ENCODE peak calls at places on chromosomes 6 and 20, in six cellular contexts. One of them, this sample, is unnamed. For H3K4me1, the result is how much of the 10 kb centered on the place peaks cover.

GRCh38 chr6:27547157-27548075 is 74.5 kb upstream of the ZNF184 start:
- DNase-seq in suprapubic skin: no peak
- DNase-seq in lung: no peak
- DNase-seq in heart left ventricle: no peak
- DNase-seq in tibial nerve: no peak
- DNase-seq in stomach: no peak
- DNase-seq in this sample: peak

GRCh38 chr6:91860951-91861350 is 1274.1 kb upstream of the MAP3K7 start:
- DNase-seq in suprapubic skin: no peak
- DNase-seq in lung: no peak
- DNase-seq in heart left ventricle: no peak
- DNase-seq in tibial nerve: no peak
- DNase-seq in stomach: no peak
- DNase-seq in this sample: peak

GRCh38 chr20:41428285-41428684 is 61.7 kb upstream of the EMILIN3 start:
- DNase-seq in suprapubic skin: no peak
- DNase-seq in lung: no peak
- DNase-seq in heart left ventricle: no peak
- DNase-seq in tibial nerve: no peak
- DNase-seq in stomach: no peak
- DNase-seq in this sample: no peak

GRCh38 chr20:1579488-1579887 is 22.0 kb upstream of the SIRPD start:
- DNase-seq in suprapubic skin: no peak
- DNase-seq in lung: no peak
- DNase-seq in heart left ventricle: no peak
- DNase-seq in tibial nerve: no peak
- DNase-seq in stomach: no peak
- DNase-seq in this sample: peak

GRCh38 chr6:28880894-28881780 is 42.6 kb downstream of the TRIM27 start:
- DNase-seq in suprapubic skin: no peak
- DNase-seq in lung: peak
- DNase-seq in heart left ventricle: peak
- DNase-seq in tibial nerve: peak
- DNase-seq in stomach: peak
- DNase-seq in this sample: peak

GRCh38 chr20:33026779-33027759 is 4.4 kb upstream of the BPIFB6 start:
- DNase-seq in suprapubic skin: no peak
- DNase-seq in lung: no peak
- DNase-seq in heart left ventricle: no peak
- DNase-seq in tibial nerve: no peak
- DNase-seq in stomach: no peak
- DNase-seq in this sample: no peak

GRCh38 chr6:154537486-154537885 is 27.0 kb upstream of the CNKSR3 start:
- DNase-seq in suprapubic skin: no peak
- DNase-seq in lung: no peak
- DNase-seq in heart left ventricle: no peak
- DNase-seq in tibial nerve: no peak
- DNase-seq in stomach: no peak
- DNase-seq in this sample: no peak

GRCh38 chr6:33670971-33671370 is 40.5 kb downstream of the UQCC2 start:
- DNase-seq in suprapubic skin: no peak
- DNase-seq in lung: no peak
- DNase-seq in heart left ventricle: no peak
- DNase-seq in tibial nerve: no peak
- DNase-seq in stomach: no peak
- DNase-seq in this sample: no peak

GRCh38 chr20:6081236-6081635 is 27.4 kb upstream of the LRRN4 start:
- DNase-seq in suprapubic skin: no peak
- DNase-seq in lung: no peak
- DNase-seq in heart left ventricle: peak
- DNase-seq in tibial nerve: no peak
- DNase-seq in stomach: no peak
- DNase-seq in this sample: no peak

GRCh38 chr6:150037526-150038201 is 12.3 kb upstream of the RAET1L start:
- DNase-seq in suprapubic skin: peak
- DNase-seq in lung: no peak
- DNase-seq in heart left ventricle: no peak
- DNase-seq in tibial nerve: no peak
- DNase-seq in stomach: no peak
- DNase-seq in this sample: no peak

GRCh38 chr6:11497881-11498280 is 39.7 kb upstream of the TMEM170B start:
- DNase-seq in suprapubic skin: no peak
- DNase-seq in lung: no peak
- DNase-seq in heart left ventricle: no peak
- DNase-seq in tibial nerve: no peak
- DNase-seq in stomach: no peak
- DNase-seq in this sample: no peak

GRCh38 chr6:16334671-16335070 is 96.3 kb downstream of the GMPR start:
- DNase-seq in suprapubic skin: no peak
- DNase-seq in lung: peak
- DNase-seq in heart left ventricle: peak
- DNase-seq in tibial nerve: peak
- DNase-seq in stomach: no peak
- DNase-seq in this sample: no peak
- H3K4me1 ChIP-seq in suprapubic skin: half or more
- H3K4me1 ChIP-seq in lung: under half
- H3K4me1 ChIP-seq in heart left ventricle: half or more
- H3K4me1 ChIP-seq in tibial nerve: under half
- H3K4me1 ChIP-seq in stomach: half or more
- H3K4me1 ChIP-seq in this sample: half or more

DNA sequence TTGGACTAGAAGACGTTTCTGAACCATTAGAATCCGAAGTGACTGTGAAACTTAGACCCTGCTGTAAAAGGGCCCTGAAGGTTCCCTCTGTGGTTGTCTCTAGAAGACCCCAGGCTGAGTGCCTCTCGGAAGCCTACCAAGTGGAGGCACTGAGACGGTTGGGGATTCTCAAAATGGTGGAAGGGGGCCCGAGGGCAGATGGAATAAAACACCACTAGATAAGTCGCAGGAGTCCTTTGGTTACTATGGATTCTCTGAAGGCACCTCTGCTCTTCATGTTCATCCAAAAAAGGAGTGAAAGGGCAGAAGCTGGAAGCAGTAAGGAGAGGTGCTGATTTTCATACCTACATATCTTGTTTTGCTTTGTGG is 4.0 kb upstream of the TFAP2D start:
- DNase-seq in suprapubic skin: no peak
- DNase-seq in lung: no peak
- DNase-seq in heart left ventricle: no peak
- DNase-seq in tibial nerve: no peak
- DNase-seq in stomach: no peak
- DNase-seq in this sample: no peak
- H3K4me1 ChIP-seq in suprapubic skin: under half
- H3K4me1 ChIP-seq in lung: under half
- H3K4me1 ChIP-seq in heart left ventricle: under half
- H3K4me1 ChIP-seq in tibial nerve: under half
- H3K4me1 ChIP-seq in stomach: under half
- H3K4me1 ChIP-seq in this sample: under half

GRCh38 chr20:8147476-8147875 is 15.4 kb downstream of the PLCB1 start:
- DNase-seq in suprapubic skin: no peak
- DNase-seq in lung: no peak
- DNase-seq in heart left ventricle: no peak
- DNase-seq in tibial nerve: no peak
- DNase-seq in stomach: no peak
- DNase-seq in this sample: no peak

GRCh38 chr20:8144282-8145245 is 12.5 kb downstream of the PLCB1 start:
- DNase-seq in suprapubic skin: no peak
- DNase-seq in lung: no peak
- DNase-seq in heart left ventricle: no peak
- DNase-seq in tibial nerve: no peak
- DNase-seq in stomach: no peak
- DNase-seq in this sample: no peak

GRCh38 chr20:8148501-8148900 is 16.4 kb downstream of the PLCB1 start:
- DNase-seq in suprapubic skin: no peak
- DNase-seq in lung: no peak
- DNase-seq in heart left ventricle: no peak
- DNase-seq in tibial nerve: no peak
- DNase-seq in stomach: no peak
- DNase-seq in this sample: no peak

GRCh38 chr20:8143474-8143873 is 11.4 kb downstream of the PLCB1 start:
- DNase-seq in suprapubic skin: no peak
- DNase-seq in lung: no peak
- DNase-seq in heart left ventricle: no peak
- DNase-seq in tibial nerve: no peak
- DNase-seq in stomach: no peak
- DNase-seq in this sample: no peak

GRCh38 chr20:8145246-8145639 is 13.2 kb downstream of the PLCB1 start:
- DNase-seq in suprapubic skin: no peak
- DNase-seq in lung: no peak
- DNase-seq in heart left ventricle: no peak
- DNase-seq in tibial nerve: no peak
- DNase-seq in stomach: no peak
- DNase-seq in this sample: no peak
- H3K4me1 ChIP-seq in suprapubic skin: under half
- H3K4me1 ChIP-seq in lung: under half
- H3K4me1 ChIP-seq in heart left ventricle: under half
- H3K4me1 ChIP-seq in tibial nerve: under half
- H3K4me1 ChIP-seq in stomach: under half
- H3K4me1 ChIP-seq in this sample: under half

DNA sequence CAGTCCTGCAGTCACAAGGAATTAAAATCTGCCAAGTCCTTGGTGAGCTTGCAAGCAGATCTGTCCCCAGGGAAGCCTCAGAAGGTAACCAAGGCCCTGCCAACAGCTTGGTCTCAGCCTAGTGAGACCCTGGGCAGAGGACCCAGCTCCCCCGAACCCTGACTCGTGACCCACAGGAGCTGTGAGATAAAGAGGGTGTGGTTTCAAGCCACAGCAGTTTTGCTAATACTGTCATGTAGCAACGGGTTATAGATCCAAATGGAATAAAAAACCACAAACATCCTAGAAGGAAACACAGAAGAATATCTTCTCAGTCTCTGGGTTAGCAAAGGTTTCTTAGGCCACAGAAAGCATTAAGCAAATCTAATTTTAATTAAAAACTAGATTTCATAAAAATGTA is 145.6 kb downstream of the WDR27 start:
- DNase-seq in suprapubic skin: no peak
- DNase-seq in lung: no peak
- DNase-seq in heart left ventricle: no peak
- DNase-seq in tibial nerve: no peak
- DNase-seq in stomach: no peak
- DNase-seq in this sample: no peak
- H3K4me1 ChIP-seq in suprapubic skin: under half
- H3K4me1 ChIP-seq in lung: under half
- H3K4me1 ChIP-seq in heart left ventricle: under half
- H3K4me1 ChIP-seq in tibial nerve: under half
- H3K4me1 ChIP-seq in stomach: under half
- H3K4me1 ChIP-seq in this sample: under half

GRCh38 chr20:47496118-47496517 is 5.6 kb upstream of the NCOA3 start:
- DNase-seq in suprapubic skin: no peak
- DNase-seq in lung: no peak
- DNase-seq in heart left ventricle: no peak
- DNase-seq in tibial nerve: no peak
- DNase-seq in stomach: no peak
- DNase-seq in this sample: no peak
- H3K4me1 ChIP-seq in suprapubic skin: under half
- H3K4me1 ChIP-seq in lung: under half
- H3K4me1 ChIP-seq in heart left ventricle: under half
- H3K4me1 ChIP-seq in tibial nerve: under half
- H3K4me1 ChIP-seq in stomach: under half
- H3K4me1 ChIP-seq in this sample: half or more

GRCh38 chr20:19406371-19406770 is 193.9 kb downstream of the SLC24A3 start:
- DNase-seq in suprapubic skin: no peak
- DNase-seq in lung: no peak
- DNase-seq in heart left ventricle: no peak
- DNase-seq in tibial nerve: no peak
- DNase-seq in stomach: no peak
- DNase-seq in this sample: no peak
- H3K4me1 ChIP-seq in suprapubic skin: under half
- H3K4me1 ChIP-seq in lung: under half
- H3K4me1 ChIP-seq in heart left ventricle: under half
- H3K4me1 ChIP-seq in tibial nerve: under half
- H3K4me1 ChIP-seq in stomach: under half
- H3K4me1 ChIP-seq in this sample: under half

DNA sequence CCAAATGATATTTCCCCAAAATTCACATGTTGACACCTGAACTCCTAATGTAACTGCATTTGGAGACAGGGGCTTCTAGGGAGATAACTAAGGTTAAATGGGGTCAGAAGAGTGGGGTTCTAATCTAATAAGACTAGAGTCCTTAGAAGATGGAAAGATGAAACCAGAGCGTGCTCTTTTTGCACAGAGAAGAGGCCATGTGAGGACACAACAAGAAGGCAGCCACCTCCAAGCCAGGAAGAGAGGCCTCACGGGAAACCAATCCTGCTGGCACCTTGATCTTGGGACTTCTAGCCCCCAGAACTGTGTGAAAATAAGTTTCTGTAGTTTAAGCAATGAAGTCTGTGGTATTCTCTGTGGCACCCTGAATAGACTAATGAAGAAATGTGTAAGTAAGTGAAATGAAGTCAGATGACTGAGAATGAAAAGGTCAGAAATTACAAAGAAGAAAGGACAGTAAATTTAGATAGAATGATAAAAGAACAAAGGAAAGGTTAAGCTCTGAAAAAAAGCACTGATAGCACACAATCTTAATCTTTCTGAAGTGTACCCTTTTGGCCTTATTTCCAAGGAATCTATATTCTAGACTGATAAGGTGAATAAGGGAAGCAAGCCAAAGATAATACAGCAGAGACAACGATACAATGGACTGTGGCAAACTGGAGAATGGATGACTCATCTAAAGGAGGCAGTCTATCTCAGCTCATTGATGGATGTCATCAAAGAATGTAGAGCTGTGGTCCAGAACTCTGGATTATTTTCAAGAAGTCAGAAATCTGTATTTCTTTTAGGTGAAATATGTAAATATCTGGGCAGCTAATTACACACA is 110.4 kb downstream of the MYB start:
- DNase-seq in suprapubic skin: no peak
- DNase-seq in lung: no peak
- DNase-seq in heart left ventricle: no peak
- DNase-seq in tibial nerve: no peak
- DNase-seq in stomach: no peak
- DNase-seq in this sample: no peak
- H3K4me1 ChIP-seq in suprapubic skin: under half
- H3K4me1 ChIP-seq in lung: under half
- H3K4me1 ChIP-seq in heart left ventricle: under half
- H3K4me1 ChIP-seq in tibial nerve: under half
- H3K4me1 ChIP-seq in stomach: under half
- H3K4me1 ChIP-seq in this sample: under half

This sample was measured in PC-9.